ENCODE peak calls at places on chromosome 15, in five cellular contexts. V, K, L, J and M are unnamed samples.

GRCh38 chr15:76336254-76337046 is at the start of gene ISL2:
- DNase-seq in V (peak), K (peak), L (no peak), J (peak), M (peak)

GRCh38 chr15:67067161-67067853 is 1.9 kb downstream of the SMAD3 start:
- DNase-seq in V (peak), K (no peak), L (no peak), J (no peak), M (no peak)

GRCh38 chr15:97944724-97945123 is 15.8 kb upstream of the ARRDC4 start:
- DNase-seq in V (no peak), K (no peak), L (no peak), J (no peak), M (no peak)

GRCh38 chr15:101267320-101268104 is 9.8 kb downstream of the SELENOS start:
- DNase-seq in V (no peak), K (peak), L (no peak), J (no peak), M (no peak)

GRCh38 chr15:98799461-98799971 is 151.2 kb downstream of the IGF1R start:
- DNase-seq in V (no peak), K (no peak), L (no peak), J (no peak), M (no peak)

GRCh38 chr15:60932051-60932915 is 296.8 kb downstream of the RORA start:
- DNase-seq in V (peak), K (no peak), L (no peak), J (peak), M (peak)

GRCh38 chr15:77187751-77188464 is 117.0 kb upstream of the TSPAN3 start:
- DNase-seq in V (no peak), K (no peak), L (no peak), J (no peak), M (no peak)

GRCh38 chr15:87959080-87959479 is 297.5 kb downstream of the NTRK3 start:
- DNase-seq in V (no peak), K (no peak), L (no peak), J (no peak), M (no peak)

GRCh38 chr15:90083419-90083818 is 18.8 kb downstream of the IDH2 start:
- DNase-seq in V (no peak), K (no peak), L (no peak), J (no peak), M (no peak)

GRCh38 chr15:64665179-64665578 is 110.2 kb downstream of the RBPMS2 start:
- DNase-seq in V (no peak), K (no peak), L (no peak), J (no peak), M (no peak)

GRCh38 chr15:80455668-80456442 is 51.7 kb downstream of the ARNT2 start:
- DNase-seq in V (peak), K (peak), L (no peak), J (peak), M (no peak)

GRCh38 chr15:85750807-85751730 is 43.7 kb downstream of the KLHL25 start:
- DNase-seq in V (no peak), K (peak), L (peak), J (no peak), M (peak)

GRCh38 chr15:55348281-55348778 is 29.3 kb downstream of the PIGB start:
- DNase-seq in V (no peak), K (no peak), L (no peak), J (no peak), M (no peak)

GRCh38 chr15:59371458-59372351 is 966 bp downstream of the MYO1E start:
- DNase-seq in V (no peak), K (peak), L (no peak), J (no peak), M (no peak)

GRCh38 chr15:39362832-39363561 is 217.9 kb upstream of the THBS1 start:
- DNase-seq in V (no peak), K (no peak), L (no peak), J (no peak), M (no peak)

GRCh38 chr15:47951761-47952160 is 169.0 kb upstream of the SLC24A5 start:
- DNase-seq in V (no peak), K (no peak), L (no peak), J (no peak), M (no peak)

GRCh38 chr15:83845230-83845629 is 191.3 kb downstream of the ADAMTSL3 start:
- DNase-seq in V (no peak), K (no peak), L (no peak), J (no peak), M (no peak)